ENCODE peak calls at places on chromosomes 6 and 20, in seven cellular contexts. Y, H, J, G, F, E and B are unnamed samples.

GRCh38 chr6:90080876-90081464 is 186.7 kb downstream of the GJA10 start:
- DNase-seq in Y (no peak), H (no peak), J (no peak), G (no peak), F (no peak), E (no peak), B (peak; percentile 15)

GRCh38 chr20:48148020-48148419 is 362.7 kb upstream of the SULF2 start:
- DNase-seq in Y (no peak), H (no peak), J (no peak), G (no peak), F (no peak), E (no peak), B (no peak)

GRCh38 chr6:33974471-33974870 is 170.7 kb upstream of the MLN start:
- DNase-seq in Y (peak; percentile 22), H (no peak), J (no peak), G (no peak), F (peak; percentile 44), E (no peak), B (no peak)

GRCh38 chr6:64046746-64047208 is 411.2 kb downstream of the PHF3 start:
- DNase-seq in Y (no peak), H (no peak), J (no peak), G (no peak), F (no peak), E (peak; percentile 94), B (no peak)

GRCh38 chr6:37019065-37019450 is 13.6 kb downstream of the FGD2 start:
- DNase-seq in Y (no peak), H (no peak), J (no peak), G (no peak), F (no peak), E (peak; percentile 60), B (no peak)

GRCh38 chr6:30743099-30744053 is 889 bp upstream of the FLOT1 start:
- DNase-seq in Y (no peak), H (peak; percentile 33), J (no peak), G (peak; percentile 65), F (no peak), E (no peak), B (no peak)

GRCh38 chr6:148973809-148974208 is 227.0 kb downstream of the UST start:
- DNase-seq in Y (no peak), H (peak; percentile 66), J (peak; percentile 32), G (no peak), F (peak; percentile 36), E (no peak), B (no peak)

GRCh38 chr6:43917878-43918382 is 147.9 kb downstream of the VEGFA start:
- DNase-seq in Y (no peak), H (peak; percentile 45), J (no peak), G (peak; percentile 34), F (no peak), E (no peak), B (no peak)

GRCh38 chr20:20253744-20254330 is 114.1 kb upstream of the INSM1 start:
- DNase-seq in Y (no peak), H (no peak), J (no peak), G (no peak), F (no peak), E (no peak), B (no peak)

GRCh38 chr20:7883309-7883708 is 56.9 kb downstream of the HAO1 start:
- DNase-seq in Y (no peak), H (no peak), J (no peak), G (no peak), F (no peak), E (no peak), B (no peak)

GRCh38 chr6:8731874-8732273 is 296.5 kb upstream of the SLC35B3 start:
- DNase-seq in Y (no peak), H (no peak), J (no peak), G (no peak), F (no peak), E (no peak), B (no peak)

GRCh38 chr6:18725449-18725848 is 338.3 kb downstream of the RNF144B start:
- DNase-seq in Y (no peak), H (no peak), J (no peak), G (no peak), F (no peak), E (no peak), B (no peak)

GRCh38 chr6:27059621-27060425 is 187.7 kb upstream of the PRSS16 start:
- DNase-seq in Y (no peak), H (peak; percentile 20), J (no peak), G (no peak), F (no peak), E (peak; percentile 42), B (no peak)

GRCh38 chr20:47454298-47455132 is 47.2 kb upstream of the NCOA3 start:
- DNase-seq in Y (no peak), H (no peak), J (no peak), G (no peak), F (no peak), E (peak; percentile 69), B (no peak)

GRCh38 chr6:83430606-83431544 is at the start of gene ME1:
- DNase-seq in Y (peak; percentile 67), H (peak; percentile 86), J (peak; percentile 90), G (peak; percentile 93), F (peak; percentile 72), E (no peak), B (peak; percentile 52)

GRCh38 chr20:56393133-56393472 is 658 bp downstream of the CSTF1 start:
- DNase-seq in Y (no peak), H (no peak), J (peak; percentile 7), G (no peak), F (no peak), E (no peak), B (no peak)

GRCh38 chr20:4813076-4813838 is 91.5 kb downstream of the PRND start:
- DNase-seq in Y (no peak), H (no peak), J (no peak), G (no peak), F (no peak), E (no peak), B (peak; percentile 43)

GRCh38 chr6:121847806-121848522 is 412.5 kb downstream of the GJA1 start:
- DNase-seq in Y (no peak), H (no peak), J (no peak), G (no peak), F (no peak), E (no peak), B (no peak)

DNA sequence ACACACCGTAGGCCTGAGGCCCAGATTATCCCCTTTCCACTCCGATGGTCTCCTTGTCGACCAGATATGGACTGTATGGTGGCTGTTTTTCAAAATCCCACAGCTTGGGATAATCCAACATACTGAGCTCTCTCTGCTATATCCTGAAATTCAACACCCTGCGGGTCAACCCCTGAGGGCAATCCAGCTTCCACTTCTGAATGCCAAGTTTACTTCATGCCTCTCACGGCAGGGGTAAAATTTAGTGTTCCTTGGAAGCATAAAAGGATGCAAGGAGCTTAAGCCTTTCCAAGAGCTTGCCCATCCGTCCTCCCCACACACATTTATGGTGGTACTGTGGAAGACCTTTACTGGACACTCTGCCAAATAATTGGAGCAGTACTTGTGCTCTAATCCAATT is 90.7 kb downstream of the PLG start:
- DNase-seq in Y (no peak), H (no peak), J (no peak), G (no peak), F (no peak), E (no peak), B (no peak)
- TF ChIP-seq USF2 in Y (no peak), H (no peak), J (no peak), G (no peak), F (no peak), E (no peak), B (no peak)

DNA sequence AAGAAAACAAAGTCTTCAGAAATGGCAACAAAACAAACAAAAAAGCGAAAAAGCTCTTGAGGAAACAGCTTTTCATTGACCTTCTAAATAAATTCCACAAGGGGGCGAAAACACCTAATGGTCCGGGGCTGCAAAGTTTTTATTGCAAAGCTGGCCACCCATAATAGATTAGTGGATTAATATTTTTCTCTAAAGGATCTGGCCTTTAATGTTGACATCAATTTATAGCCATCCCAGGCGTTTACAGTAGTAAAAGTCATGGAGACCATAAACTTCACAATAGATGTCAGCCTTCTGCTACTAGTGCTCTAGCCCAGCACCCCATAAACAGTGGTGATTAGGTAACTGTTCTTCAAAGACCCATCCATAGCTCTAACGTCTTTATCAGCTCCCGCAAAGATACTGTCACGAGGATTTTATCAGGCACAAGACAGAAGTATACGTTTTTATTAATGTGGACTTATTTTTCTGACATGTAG is 4.8 kb downstream of the CITED2 start:
- DNase-seq in Y (no peak), H (peak; percentile 80), J (peak; percentile 27), G (no peak), F (no peak), E (peak; percentile 48), B (no peak)
- TF ChIP-seq USF2 in Y (no peak), H (no peak), J (no peak), G (no peak), F (no peak), E (no peak), B (no peak)

DNA sequence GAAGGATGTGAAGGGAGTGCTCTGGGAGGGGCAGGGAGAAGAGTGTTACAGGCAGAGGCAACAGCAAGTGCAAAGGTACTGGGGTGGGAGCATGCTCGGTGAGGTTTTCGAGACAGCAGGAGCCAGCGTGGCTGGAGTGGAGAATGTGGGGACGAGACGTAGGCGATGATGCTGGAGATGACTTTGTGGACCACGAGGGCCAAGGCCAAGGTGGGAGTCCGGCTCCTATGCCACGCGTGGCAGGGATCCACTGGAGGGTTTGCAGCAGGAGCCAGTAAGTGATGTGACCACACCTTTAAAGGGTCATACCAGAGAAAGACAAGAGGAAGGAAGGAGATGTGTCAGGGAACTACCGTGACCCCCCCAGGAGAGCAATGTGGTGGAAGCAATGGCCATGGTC is 7.3 kb downstream of the PTGIS start:
- DNase-seq in Y (no peak), H (no peak), J (no peak), G (no peak), F (no peak), E (no peak), B (no peak)
- TF ChIP-seq USF2 in Y (no peak), H (no peak), J (no peak), G (no peak), F (no peak), E (no peak), B (no peak)

DNA sequence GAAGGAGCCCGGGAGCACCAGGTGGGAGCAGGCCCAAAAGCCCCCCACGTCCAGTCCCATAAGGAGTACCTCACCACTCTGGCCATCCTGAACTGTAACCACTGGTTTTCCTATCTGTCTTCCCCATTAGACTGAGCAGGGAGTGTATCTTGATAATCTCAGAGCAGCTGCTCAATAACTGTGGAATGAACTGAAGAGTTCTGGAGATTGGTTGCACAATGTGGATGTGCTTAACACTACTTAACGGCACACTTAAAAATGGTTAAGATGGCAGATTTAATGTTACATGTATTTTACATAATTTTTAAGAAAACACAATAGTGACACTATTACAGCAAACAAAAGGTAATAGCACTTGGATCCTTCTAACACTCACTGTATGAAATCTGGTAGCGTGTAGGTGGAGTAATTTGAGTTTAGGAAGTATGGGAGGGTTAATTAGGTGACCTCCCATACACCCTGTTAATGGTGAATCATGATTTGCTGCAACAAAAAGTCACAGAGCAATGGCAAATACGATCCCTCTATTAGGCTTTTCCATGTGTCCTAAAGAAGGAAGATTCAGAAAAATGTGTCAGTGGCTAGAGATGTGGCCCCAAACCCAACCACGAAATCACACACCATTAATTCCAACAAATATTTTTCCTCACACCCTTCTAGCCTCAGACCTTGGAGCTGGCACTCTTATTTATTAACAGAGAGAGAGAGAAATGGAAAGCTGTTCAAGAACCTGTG is 18.4 kb downstream of the TRAM2 start:
- DNase-seq in Y (no peak), H (no peak), J (no peak), G (peak; percentile 23), F (no peak), E (no peak), B (no peak)
- TF ChIP-seq USF2 in Y (no peak), H (no peak), J (no peak), G (no peak), F (no peak), E (no peak), B (no peak)